ENCODE peak calls at places on chromosomes 11 and 22, in ten cellular contexts. One of them, this sample, is unnamed.

GRCh38 chr11:74559110-74559933 is 33.1 kb upstream of the POLD3 start:
- DNase-seq in lower lobe of right lung: no peak
- DNase-seq in AG09309: no peak
- DNase-seq in lower leg skin: no peak
- DNase-seq in right lobe of liver: peak; percentile 29
- DNase-seq in heart left ventricle: no peak
- DNase-seq in CD8-positive, alpha-beta T cell: no peak
- DNase-seq in fibroblast of mammary gland: no peak
- DNase-seq in adrenal gland: peak; percentile 17
- DNase-seq in AG04450: no peak
- DNase-seq in this sample: no peak

GRCh38 chr11:46826310-46827044 is 19.6 kb downstream of the CKAP5 start:
- DNase-seq in lower lobe of right lung: peak; percentile 91
- DNase-seq in AG09309: no peak
- DNase-seq in lower leg skin: peak; percentile 96
- DNase-seq in right lobe of liver: peak; percentile 91
- DNase-seq in heart left ventricle: peak; percentile 92
- DNase-seq in CD8-positive, alpha-beta T cell: peak; percentile 80
- DNase-seq in fibroblast of mammary gland: peak; percentile 68
- DNase-seq in adrenal gland: peak; percentile 85
- DNase-seq in AG04450: peak; percentile 24
- DNase-seq in this sample: peak; percentile 53

GRCh38 chr11:94100253-94100652 is 28.4 kb upstream of the PANX1 start:
- DNase-seq in lower lobe of right lung: no peak
- DNase-seq in AG09309: no peak
- DNase-seq in lower leg skin: no peak
- DNase-seq in right lobe of liver: no peak
- DNase-seq in heart left ventricle: no peak
- DNase-seq in CD8-positive, alpha-beta T cell: no peak
- DNase-seq in fibroblast of mammary gland: no peak
- DNase-seq in adrenal gland: no peak
- DNase-seq in AG04450: no peak
- DNase-seq in this sample: no peak

GRCh38 chr11:108654994-108655631 is 9.8 kb upstream of the DDX10 start:
- DNase-seq in lower lobe of right lung: no peak
- DNase-seq in AG09309: no peak
- DNase-seq in lower leg skin: no peak
- DNase-seq in right lobe of liver: no peak
- DNase-seq in heart left ventricle: no peak
- DNase-seq in CD8-positive, alpha-beta T cell: no peak
- DNase-seq in fibroblast of mammary gland: peak; percentile 66
- DNase-seq in adrenal gland: peak; percentile 45
- DNase-seq in AG04450: no peak
- DNase-seq in this sample: peak; percentile 13

GRCh38 chr11:13042873-13043338 is 33.8 kb downstream of the RASSF10 start:
- DNase-seq in lower lobe of right lung: no peak
- DNase-seq in AG09309: no peak
- DNase-seq in lower leg skin: no peak
- DNase-seq in right lobe of liver: no peak
- DNase-seq in heart left ventricle: no peak
- DNase-seq in CD8-positive, alpha-beta T cell: no peak
- DNase-seq in fibroblast of mammary gland: no peak
- DNase-seq in adrenal gland: no peak
- DNase-seq in AG04450: no peak
- DNase-seq in this sample: no peak

GRCh38 chr22:22110548-22111266 is 128.1 kb upstream of the TOP3B start:
- DNase-seq in lower lobe of right lung: no peak
- DNase-seq in AG09309: peak; percentile 20
- DNase-seq in lower leg skin: no peak
- DNase-seq in right lobe of liver: no peak
- DNase-seq in heart left ventricle: peak; percentile 59
- DNase-seq in CD8-positive, alpha-beta T cell: no peak
- DNase-seq in fibroblast of mammary gland: peak; percentile 57
- DNase-seq in adrenal gland: no peak
- DNase-seq in AG04450: peak; percentile 26
- DNase-seq in this sample: no peak

GRCh38 chr22:37180531-37181231 is 7.4 kb downstream of the C1QTNF6 start:
- DNase-seq in lower lobe of right lung: peak; percentile 43
- DNase-seq in AG09309: no peak
- DNase-seq in lower leg skin: no peak
- DNase-seq in right lobe of liver: no peak
- DNase-seq in heart left ventricle: peak; percentile 16
- DNase-seq in CD8-positive, alpha-beta T cell: no peak
- DNase-seq in fibroblast of mammary gland: no peak
- DNase-seq in adrenal gland: no peak
- DNase-seq in AG04450: no peak
- DNase-seq in this sample: no peak

GRCh38 chr22:27477171-27477570 is 324.4 kb downstream of the MN1 start:
- DNase-seq in lower lobe of right lung: no peak
- DNase-seq in AG09309: no peak
- DNase-seq in lower leg skin: no peak
- DNase-seq in right lobe of liver: no peak
- DNase-seq in heart left ventricle: no peak
- DNase-seq in CD8-positive, alpha-beta T cell: no peak
- DNase-seq in fibroblast of mammary gland: no peak
- DNase-seq in adrenal gland: no peak
- DNase-seq in AG04450: no peak
- DNase-seq in this sample: no peak

DNA sequence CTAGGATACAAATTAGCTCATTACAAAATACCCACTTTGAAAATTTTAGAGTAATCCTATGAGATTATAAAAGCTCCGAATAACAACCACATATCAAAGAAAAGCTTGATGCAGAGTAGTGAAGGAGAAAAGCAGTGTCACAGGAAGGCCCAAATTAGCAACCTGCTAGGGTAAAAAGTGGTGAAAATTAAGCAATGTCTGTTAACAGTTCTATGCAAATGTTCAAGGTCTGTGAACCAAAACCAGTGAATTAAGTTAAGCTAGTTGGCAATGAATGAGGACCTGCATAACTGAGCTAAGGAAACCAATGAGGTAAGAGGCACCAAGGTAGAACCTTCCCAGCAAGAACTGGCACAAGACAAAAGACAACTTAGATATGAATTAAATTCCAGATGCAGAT is 29.6 kb downstream of the PRDM10 start:
- DNase-seq in lower lobe of right lung: no peak
- DNase-seq in AG09309: no peak
- DNase-seq in lower leg skin: no peak
- DNase-seq in right lobe of liver: no peak
- DNase-seq in heart left ventricle: no peak
- DNase-seq in CD8-positive, alpha-beta T cell: no peak
- DNase-seq in fibroblast of mammary gland: no peak
- DNase-seq in adrenal gland: no peak
- DNase-seq in AG04450: no peak
- DNase-seq in this sample: no peak
- H3K4me3 ChIP-seq in lower lobe of right lung: no peak overlapping the region
- H3K4me3 ChIP-seq in AG09309: no peak overlapping the region
- H3K4me3 ChIP-seq in lower leg skin: no peak overlapping the region
- H3K4me3 ChIP-seq in right lobe of liver: no peak overlapping the region
- H3K4me3 ChIP-seq in heart left ventricle: no peak overlapping the region
- H3K4me3 ChIP-seq in CD8-positive, alpha-beta T cell: no peak overlapping the region
- H3K4me3 ChIP-seq in fibroblast of mammary gland: no peak overlapping the region
- H3K4me3 ChIP-seq in adrenal gland: no peak overlapping the region
- H3K4me3 ChIP-seq in AG04450: no peak overlapping the region
- H3K4me3 ChIP-seq in this sample: no peak overlapping the region

GRCh38 chr11:6229911-6230310 is 4.5 kb downstream of the FHIP1B start:
- DNase-seq in lower lobe of right lung: no peak
- DNase-seq in AG09309: no peak
- DNase-seq in lower leg skin: no peak
- DNase-seq in right lobe of liver: peak; percentile 33
- DNase-seq in heart left ventricle: no peak
- DNase-seq in CD8-positive, alpha-beta T cell: no peak
- DNase-seq in fibroblast of mammary gland: no peak
- DNase-seq in adrenal gland: no peak
- DNase-seq in AG04450: no peak
- DNase-seq in this sample: no peak

GRCh38 chr11:6237271-6237670 is 1.6 kb upstream of the CNGA4 start:
- DNase-seq in lower lobe of right lung: no peak
- DNase-seq in AG09309: no peak
- DNase-seq in lower leg skin: no peak
- DNase-seq in right lobe of liver: no peak
- DNase-seq in heart left ventricle: no peak
- DNase-seq in CD8-positive, alpha-beta T cell: no peak
- DNase-seq in fibroblast of mammary gland: no peak
- DNase-seq in adrenal gland: no peak
- DNase-seq in AG04450: no peak
- DNase-seq in this sample: no peak

GRCh38 chr11:6234314-6235031 is at the start of gene FHIP1B:
- DNase-seq in lower lobe of right lung: peak; percentile 100
- DNase-seq in AG09309: peak; percentile 99
- DNase-seq in lower leg skin: peak; percentile 100
- DNase-seq in right lobe of liver: peak; percentile 100
- DNase-seq in heart left ventricle: peak; percentile 100
- DNase-seq in CD8-positive, alpha-beta T cell: peak; percentile 99
- DNase-seq in fibroblast of mammary gland: peak; percentile 99
- DNase-seq in adrenal gland: peak; percentile 100
- DNase-seq in AG04450: peak; percentile 100
- DNase-seq in this sample: peak; percentile 98

GRCh38 chr11:6233984-6234313 is 487 bp downstream of the FHIP1B start:
- DNase-seq in lower lobe of right lung: no peak
- DNase-seq in AG09309: no peak
- DNase-seq in lower leg skin: no peak
- DNase-seq in right lobe of liver: no peak
- DNase-seq in heart left ventricle: no peak
- DNase-seq in CD8-positive, alpha-beta T cell: no peak
- DNase-seq in fibroblast of mammary gland: no peak
- DNase-seq in adrenal gland: peak; percentile 33
- DNase-seq in AG04450: no peak
- DNase-seq in this sample: no peak

GRCh38 chr11:6232899-6233298 is 1.5 kb downstream of the FHIP1B start:
- DNase-seq in lower lobe of right lung: no peak
- DNase-seq in AG09309: no peak
- DNase-seq in lower leg skin: no peak
- DNase-seq in right lobe of liver: no peak
- DNase-seq in heart left ventricle: no peak
- DNase-seq in CD8-positive, alpha-beta T cell: no peak
- DNase-seq in fibroblast of mammary gland: peak; percentile 8
- DNase-seq in adrenal gland: no peak
- DNase-seq in AG04450: no peak
- DNase-seq in this sample: no peak
- H3K4me3 ChIP-seq in lower lobe of right lung: no peak overlapping the region
- H3K4me3 ChIP-seq in AG09309: no peak overlapping the region
- H3K4me3 ChIP-seq in lower leg skin: no peak overlapping the region
- H3K4me3 ChIP-seq in right lobe of liver: no peak overlapping the region
- H3K4me3 ChIP-seq in heart left ventricle: no peak overlapping the region
- H3K4me3 ChIP-seq in CD8-positive, alpha-beta T cell: no peak overlapping the region
- H3K4me3 ChIP-seq in fibroblast of mammary gland: no peak overlapping the region
- H3K4me3 ChIP-seq in adrenal gland: no peak overlapping the region
- H3K4me3 ChIP-seq in AG04450: no peak overlapping the region
- H3K4me3 ChIP-seq in this sample: no peak overlapping the region

GRCh38 chr11:2196970-2197770 is 25.6 kb upstream of the TH start:
- DNase-seq in lower lobe of right lung: peak; percentile 87
- DNase-seq in AG09309: no peak
- DNase-seq in lower leg skin: peak; percentile 94
- DNase-seq in right lobe of liver: peak; percentile 82
- DNase-seq in heart left ventricle: peak; percentile 77
- DNase-seq in CD8-positive, alpha-beta T cell: peak; percentile 87
- DNase-seq in fibroblast of mammary gland: peak; percentile 47
- DNase-seq in adrenal gland: peak; percentile 72
- DNase-seq in AG04450: peak; percentile 20
- DNase-seq in this sample: peak; percentile 29

GRCh38 chr11:2195756-2196088 is 24.1 kb upstream of the TH start:
- DNase-seq in lower lobe of right lung: no peak
- DNase-seq in AG09309: no peak
- DNase-seq in lower leg skin: no peak
- DNase-seq in right lobe of liver: no peak
- DNase-seq in heart left ventricle: no peak
- DNase-seq in CD8-positive, alpha-beta T cell: no peak
- DNase-seq in fibroblast of mammary gland: no peak
- DNase-seq in adrenal gland: no peak
- DNase-seq in AG04450: no peak
- DNase-seq in this sample: no peak

GRCh38 chr11:2193099-2193886 is 21.7 kb upstream of the TH start:
- DNase-seq in lower lobe of right lung: no peak
- DNase-seq in AG09309: no peak
- DNase-seq in lower leg skin: no peak
- DNase-seq in right lobe of liver: no peak
- DNase-seq in heart left ventricle: peak; percentile 66
- DNase-seq in CD8-positive, alpha-beta T cell: no peak
- DNase-seq in fibroblast of mammary gland: no peak
- DNase-seq in adrenal gland: peak; percentile 54
- DNase-seq in AG04450: no peak
- DNase-seq in this sample: no peak

GRCh38 chr11:2192435-2192834 is 20.8 kb upstream of the TH start:
- DNase-seq in lower lobe of right lung: no peak
- DNase-seq in AG09309: no peak
- DNase-seq in lower leg skin: no peak
- DNase-seq in right lobe of liver: no peak
- DNase-seq in heart left ventricle: no peak
- DNase-seq in CD8-positive, alpha-beta T cell: no peak
- DNase-seq in fibroblast of mammary gland: no peak
- DNase-seq in adrenal gland: no peak
- DNase-seq in AG04450: no peak
- DNase-seq in this sample: no peak

DNA sequence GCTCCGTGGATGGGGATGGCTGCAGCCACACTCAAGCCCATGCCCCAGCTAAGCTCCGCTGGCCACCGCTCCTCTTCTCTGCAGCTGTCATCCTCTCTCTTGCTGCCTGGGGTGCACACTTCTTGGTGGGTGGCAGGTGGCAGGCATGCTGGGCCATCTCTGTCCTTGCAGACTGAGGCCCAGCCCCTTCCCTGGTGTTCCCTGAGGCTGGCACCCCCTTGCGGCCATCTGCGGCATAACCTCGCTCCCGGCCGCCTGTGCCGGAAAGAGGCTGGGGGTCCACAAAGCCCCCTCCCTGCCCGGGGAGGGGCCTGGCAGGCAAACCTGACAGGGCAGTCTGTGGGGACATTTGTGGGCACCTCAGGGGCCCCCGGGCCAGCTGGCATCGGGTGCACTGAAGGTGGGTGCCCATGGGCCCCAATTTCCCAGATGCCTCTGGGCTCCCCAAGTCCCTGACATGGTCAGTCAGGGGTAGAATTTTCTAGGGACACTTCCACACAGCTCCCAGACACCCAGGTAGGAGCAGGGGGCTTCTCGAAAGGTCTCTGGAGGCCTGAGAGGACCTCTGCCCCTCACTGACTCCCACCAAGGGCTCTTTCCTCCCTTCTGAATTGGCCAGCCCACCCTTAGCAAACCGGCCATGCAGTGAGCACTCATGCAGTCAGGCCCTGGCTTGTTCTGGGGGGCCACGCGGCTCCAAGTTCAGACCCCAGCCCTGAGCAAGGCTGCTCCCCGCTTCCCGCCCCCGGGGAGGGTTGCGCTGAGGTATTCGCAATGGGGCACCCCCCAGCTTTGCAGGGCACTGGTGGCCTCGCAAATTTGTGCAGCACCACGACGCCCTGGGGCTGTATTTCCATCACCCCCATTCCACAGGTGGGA is 23.5 kb upstream of the TH start:
- DNase-seq in lower lobe of right lung: peak; percentile 63
- DNase-seq in AG09309: no peak
- DNase-seq in lower leg skin: no peak
- DNase-seq in right lobe of liver: peak; percentile 60
- DNase-seq in heart left ventricle: no peak
- DNase-seq in CD8-positive, alpha-beta T cell: peak; percentile 70
- DNase-seq in fibroblast of mammary gland: peak; percentile 4
- DNase-seq in adrenal gland: peak; percentile 55
- DNase-seq in AG04450: no peak
- DNase-seq in this sample: peak; percentile 38
- H3K4me3 ChIP-seq in lower lobe of right lung: no peak overlapping the region
- H3K4me3 ChIP-seq in AG09309: no peak overlapping the region
- H3K4me3 ChIP-seq in lower leg skin: no peak overlapping the region
- H3K4me3 ChIP-seq in right lobe of liver: no peak overlapping the region
- H3K4me3 ChIP-seq in heart left ventricle: no peak overlapping the region
- H3K4me3 ChIP-seq in CD8-positive, alpha-beta T cell: no peak overlapping the region
- H3K4me3 ChIP-seq in fibroblast of mammary gland: no peak overlapping the region
- H3K4me3 ChIP-seq in adrenal gland: no peak overlapping the region
- H3K4me3 ChIP-seq in AG04450: no peak overlapping the region
- H3K4me3 ChIP-seq in this sample: no peak overlapping the region

GRCh38 chr11:31986201-31986889 is 104.5 kb upstream of the RCN1 start:
- DNase-seq in lower lobe of right lung: no peak
- DNase-seq in AG09309: no peak
- DNase-seq in lower leg skin: no peak
- DNase-seq in right lobe of liver: no peak
- DNase-seq in heart left ventricle: no peak
- DNase-seq in CD8-positive, alpha-beta T cell: no peak
- DNase-seq in fibroblast of mammary gland: no peak
- DNase-seq in adrenal gland: no peak
- DNase-seq in AG04450: no peak
- DNase-seq in this sample: no peak

GRCh38 chr11:31981457-31981856 is 109.4 kb upstream of the RCN1 start:
- DNase-seq in lower lobe of right lung: no peak
- DNase-seq in AG09309: no peak
- DNase-seq in lower leg skin: no peak
- DNase-seq in right lobe of liver: no peak
- DNase-seq in heart left ventricle: no peak
- DNase-seq in CD8-positive, alpha-beta T cell: no peak
- DNase-seq in fibroblast of mammary gland: no peak
- DNase-seq in adrenal gland: no peak
- DNase-seq in AG04450: no peak
- DNase-seq in this sample: no peak

DNA sequence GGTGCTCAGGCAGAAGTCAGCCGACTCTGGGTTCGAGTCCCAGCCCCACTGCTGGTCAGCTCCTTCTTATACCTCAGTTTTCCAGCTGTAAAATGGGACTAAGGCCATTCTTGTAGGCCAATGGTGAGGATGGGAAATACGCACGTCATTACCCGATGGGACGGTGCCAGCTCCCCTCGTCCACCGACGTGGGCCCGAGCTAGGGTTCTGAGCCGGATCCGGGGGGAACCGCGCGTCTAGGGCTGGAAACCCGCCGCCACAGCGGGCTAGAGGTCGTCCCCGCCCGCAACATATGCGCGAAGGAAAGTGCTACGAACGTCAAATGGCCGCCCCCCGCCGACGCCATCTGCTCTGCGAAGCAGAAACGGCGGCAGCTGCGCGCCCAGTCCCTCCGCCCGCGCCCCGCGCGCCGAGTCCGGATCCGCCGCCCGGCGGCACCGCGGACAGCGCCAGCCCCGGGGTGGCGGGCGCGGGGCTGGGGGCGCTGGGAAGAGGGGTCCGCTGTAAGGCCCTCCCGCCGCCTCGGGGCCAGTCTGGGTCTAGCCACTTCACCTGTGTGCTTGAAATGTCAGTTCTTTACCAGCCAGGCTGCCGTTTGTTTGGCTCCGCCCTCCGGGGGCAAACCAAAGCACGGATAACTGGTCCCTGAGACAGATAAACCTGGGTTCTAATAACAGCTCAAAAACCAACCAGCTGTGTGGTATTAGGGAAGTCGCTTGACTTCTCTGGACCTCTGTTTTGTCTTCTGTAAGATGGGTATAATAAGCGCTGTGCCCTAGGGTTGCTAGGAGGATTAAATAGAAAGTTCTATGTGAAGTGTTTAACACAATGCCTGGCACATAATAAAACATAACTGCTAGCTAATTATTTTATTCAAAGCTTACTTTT is 103.5 kb upstream of the RCN1 start:
- DNase-seq in lower lobe of right lung: no peak
- DNase-seq in AG09309: no peak
- DNase-seq in lower leg skin: no peak
- DNase-seq in right lobe of liver: no peak
- DNase-seq in heart left ventricle: no peak
- DNase-seq in CD8-positive, alpha-beta T cell: no peak
- DNase-seq in fibroblast of mammary gland: no peak
- DNase-seq in adrenal gland: no peak
- DNase-seq in AG04450: no peak
- DNase-seq in this sample: no peak
- H3K4me3 ChIP-seq in lower lobe of right lung: no peak overlapping the region
- H3K4me3 ChIP-seq in AG09309: no peak overlapping the region
- H3K4me3 ChIP-seq in lower leg skin: no peak overlapping the region
- H3K4me3 ChIP-seq in right lobe of liver: no peak overlapping the region
- H3K4me3 ChIP-seq in heart left ventricle: no peak overlapping the region
- H3K4me3 ChIP-seq in CD8-positive, alpha-beta T cell: no peak overlapping the region
- H3K4me3 ChIP-seq in fibroblast of mammary gland: no peak overlapping the region
- H3K4me3 ChIP-seq in adrenal gland: no peak overlapping the region
- H3K4me3 ChIP-seq in AG04450: no peak overlapping the region
- H3K4me3 ChIP-seq in this sample: no peak overlapping the region

This sample was measured in naive thymus-derived CD4-positive, alpha-beta T cell.